ENCODE peak calls at places on chromosomes 4 and X, in five cellular contexts. M is astrocyte, X is mammary epithelial cell, G is ovary, C is right atrium auricular region. Z is an unnamed sample.

GRCh38 chr4:185817403-185817818 is 5.4 kb upstream of the SORBS2 start:
- DNase-seq in M (no peak), X (no peak), G (no peak), C (no peak), Z (no peak)

GRCh38 chrX:11770320-11770719 is 12.3 kb downstream of the MSL3 start:
- DNase-seq in M (peak; percentile 25), X (peak; percentile 31), G (peak; percentile 50), C (no peak), Z (peak; percentile 15)

GRCh38 chr4:17723648-17724047 is 57.8 kb downstream of the FAM184B start:
- DNase-seq in M (no peak), X (no peak), G (no peak), C (no peak), Z (no peak)

GRCh38 chrX:7117587-7117986 is 29.9 kb upstream of the STS start:
- DNase-seq in M (no peak), X (no peak), G (no peak), C (no peak), Z (no peak)

GRCh38 chr4:94032754-94033153 is 174.9 kb upstream of the SMARCAD1 start:
- DNase-seq in M (no peak), X (no peak), G (no peak), C (no peak), Z (no peak)

GRCh38 chr4:82954212-82954611 is 53.7 kb downstream of the THAP9 start:
- DNase-seq in M (no peak), X (no peak), G (no peak), C (no peak), Z (no peak)

GRCh38 chr4:3346146-3346545 is 53.3 kb downstream of the RGS12 start:
- DNase-seq in M (peak; percentile 39), X (peak; percentile 66), G (peak; percentile 76), C (peak; percentile 62), Z (no peak)

GRCh38 chrX:57964975-57965374 is 54.7 kb upstream of the ZXDA start:
- DNase-seq in M (no peak), X (no peak), G (no peak), C (no peak), Z (no peak)

GRCh38 chrX:139831689-139832456 is 101.0 kb downstream of the ATP11C start:
- DNase-seq in M (peak; percentile 56), X (peak; percentile 15), G (peak; percentile 20), C (no peak), Z (peak; percentile 22)

GRCh38 chrX:38277802-38278201 is 49.5 kb downstream of the RPGR start:
- DNase-seq in M (no peak), X (no peak), G (no peak), C (no peak), Z (no peak)

GRCh38 chr4:86939737-86940141 is 4.9 kb downstream of the AFF1 start:
- DNase-seq in M (peak; percentile 32), X (no peak), G (no peak), C (no peak), Z (no peak)

GRCh38 chr4:13762126-13762525 is 134.6 kb upstream of the BOD1L1 start:
- DNase-seq in M (no peak), X (peak; percentile 20), G (no peak), C (no peak), Z (no peak)

GRCh38 chr4:5708171-5708828 is at the start of gene EVC2:
- DNase-seq in M (peak; percentile 39), X (peak; percentile 50), G (peak; percentile 84), C (peak; percentile 79), Z (no peak)

GRCh38 chrX:118212817-118213183 is 96.2 kb upstream of the KLHL13 start:
- DNase-seq in M (peak; percentile 9), X (no peak), G (no peak), C (no peak), Z (no peak)

GRCh38 chrX:20487227-20487626 is 220.5 kb upstream of the RPS6KA3 start:
- DNase-seq in M (peak; percentile 33), X (peak; percentile 53), G (no peak), C (no peak), Z (no peak)

GRCh38 chr4:152462715-152463114 is 73.2 kb downstream of the FBXW7 start:
- DNase-seq in M (peak; percentile 49), X (peak; percentile 6), G (no peak), C (no peak), Z (no peak)

GRCh38 chr4:186910385-186910784 is 186.7 kb upstream of the FAT1 start:
- DNase-seq in M (no peak), X (no peak), G (no peak), C (no peak), Z (no peak)

GRCh38 chr4:122700178-122700725 is 32.3 kb upstream of the BBS12 start:
- DNase-seq in M (peak; percentile 49), X (peak; percentile 92), G (peak; percentile 88), C (peak; percentile 72), Z (peak; percentile 4)

GRCh38 chr4:98430708-98431403 is 169.7 kb downstream of the RAP1GDS1 start:
- DNase-seq in M (peak; percentile 98), X (peak; percentile 96), G (no peak), C (no peak), Z (peak; percentile 43)

GRCh38 chrX:136909119-136909705 is 28.7 kb upstream of the RBMX start:
- DNase-seq in M (peak; percentile 33), X (peak; percentile 70), G (peak; percentile 87), C (peak; percentile 75), Z (peak; percentile 82)

GRCh38 chrX:88886908-88887307 is 139.9 kb downstream of the CPXCR1 start:
- DNase-seq in M (no peak), X (no peak), G (no peak), C (no peak), Z (no peak)

GRCh38 chr4:182143822-182144620 is 99.2 kb upstream of the TENM3 start:
- DNase-seq in M (peak; percentile 89), X (peak; percentile 88), G (peak; percentile 34), C (no peak), Z (peak; percentile 23)

GRCh38 chrX:151177141-151178027 is 1.0 kb downstream of the GPR50 start:
- DNase-seq in M (no peak), X (no peak), G (no peak), C (no peak), Z (peak; percentile 31)
- H3K4me3 ChIP-seq in M (no peak overlapping the region), X (no peak overlapping the region), G (no peak overlapping the region), C (peak overlapping the region; percentile 19), Z (no peak overlapping the region)

GRCh38 chr4:1509366-1509765 is 103.1 kb upstream of the NKX1-1 start:
- DNase-seq in M (no peak), X (no peak), G (no peak), C (no peak), Z (no peak)

GRCh38 chr4:1511441-1512041 is 105.3 kb upstream of the NKX1-1 start:
- DNase-seq in M (no peak), X (no peak), G (peak; percentile 59), C (peak; percentile 67), Z (peak; percentile 96)

GRCh38 chr4:1512081-1512737 is 106.0 kb upstream of the NKX1-1 start:
- DNase-seq in M (no peak), X (no peak), G (no peak), C (no peak), Z (peak; percentile 15)

GRCh38 chr4:1512738-1513660 is 106.8 kb upstream of the NKX1-1 start:
- DNase-seq in M (no peak), X (no peak), G (no peak), C (no peak), Z (peak; percentile 84)

DNA sequence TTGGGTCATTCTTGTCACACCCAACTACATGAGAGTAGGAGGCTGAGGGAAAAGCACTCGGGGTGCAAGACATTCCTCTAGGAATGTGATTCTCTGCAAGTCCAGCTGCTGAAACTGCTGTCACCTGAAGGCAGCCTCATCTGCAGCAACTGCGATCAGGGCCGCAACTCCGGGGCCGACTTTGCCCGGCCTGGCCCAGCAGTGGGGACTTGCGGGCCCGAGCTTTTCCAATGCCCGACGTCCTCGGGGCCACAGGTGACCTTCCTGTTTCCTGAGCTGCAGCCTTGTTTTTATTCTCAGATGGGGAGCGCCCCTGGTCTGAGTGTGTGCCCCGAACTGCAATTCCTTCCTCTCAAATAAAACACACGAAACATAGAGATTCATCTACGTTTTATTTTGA is 104.7 kb upstream of the NKX1-1 start:
- DNase-seq in M (no peak), X (no peak), G (no peak), C (no peak), Z (no peak)
- H3K27me3 ChIP-seq in M (peaks cover 10% of the 10 kb centered on the region), X (no peaks in the 10 kb centered on the region), G (no peaks in the 10 kb centered on the region), C (no peaks in the 10 kb centered on the region), Z (no peaks in the 10 kb centered on the region)

GRCh38 chr4:116469582-116469981 is 615.8 kb downstream of the TRAM1L1 start:
- DNase-seq in M (no peak), X (no peak), G (no peak), C (no peak), Z (no peak)
- H3K4me3 ChIP-seq in M (no peak overlapping the region), X (no peak overlapping the region), G (no peak overlapping the region), C (no peak overlapping the region), Z (no peak overlapping the region)

GRCh38 chrX:153880440-153880815 is 5.5 kb downstream of the L1CAM start:
- DNase-seq in M (no peak), X (no peak), G (no peak), C (no peak), Z (no peak)

GRCh38 chrX:153882557-153882956 is 3.4 kb downstream of the L1CAM start:
- DNase-seq in M (no peak), X (no peak), G (no peak), C (no peak), Z (no peak)

GRCh38 chrX:153879741-153880439 is 6.1 kb downstream of the L1CAM start:
- DNase-seq in M (no peak), X (no peak), G (no peak), C (no peak), Z (no peak)

GRCh38 chrX:153882086-153882498 is 3.9 kb downstream of the L1CAM start:
- DNase-seq in M (no peak), X (peak; percentile 50), G (no peak), C (no peak), Z (no peak)

GRCh38 chrX:153881281-153881680 is 4.7 kb downstream of the L1CAM start:
- DNase-seq in M (no peak), X (no peak), G (no peak), C (no peak), Z (no peak)
- H3K27me3 ChIP-seq in M (peaks cover 12% of the 10 kb centered on the region), X (no peaks in the 10 kb centered on the region), G (no peaks in the 10 kb centered on the region), C (peaks cover 26% of the 10 kb centered on the region), Z (peaks cover 6% of the 10 kb centered on the region)

Z was measured in MG63.